ENCODE peak calls at places on chromosomes 1 and 21, in ten cellular contexts. H is CD8-positive, alpha-beta T cell; B is endothelial cell; I is psoas muscle; F is H9; D is uterus; P is K562; T is body of pancreas; N is GM12865; E is glutamatergic neuron. M is an unnamed sample.

GRCh38 chr1:189605236-189605635 is 872.4 kb downstream of the BRINP3 start:
- DNase-seq in B (no peak), F (no peak), N (no peak), T (no peak), H (no peak), I (no peak), D (no peak), E (no peak), P (no peak), M (no peak)

GRCh38 chr21:34771512-34772028 is 102.8 kb downstream of the CLIC6 start:
- DNase-seq in E (no peak), H (no peak), F (no peak), B (no peak), I (no peak), D (no peak), T (no peak), N (no peak), P (no peak), M (no peak)

GRCh38 chr1:89715677-89716076 is 82.8 kb downstream of the LRRC8C start:
- DNase-seq in N (no peak), T (no peak), I (no peak), B (no peak), E (no peak), F (no peak), P (no peak), H (no peak), D (no peak), M (no peak)

GRCh38 chr1:26358411-26359384 is 4.8 kb upstream of the CRYBG2 start:
- DNase-seq in F (peak), I (no peak), D (no peak), E (no peak), B (no peak), H (peak), T (peak), N (peak), P (peak), M (no peak)

GRCh38 chr1:3483801-3484444 is 29.5 kb downstream of the ARHGEF16 start:
- DNase-seq in I (peak), N (no peak), E (peak), D (no peak), T (peak), P (peak), F (peak), B (peak), H (no peak), M (peak)

GRCh38 chr21:43925609-43926008 is 60.6 kb downstream of the AGPAT3 start:
- DNase-seq in P (no peak), I (no peak), N (no peak), E (no peak), H (no peak), B (no peak), T (no peak), D (no peak), F (no peak), M (no peak)

GRCh38 chr1:223702735-223703667 is 9.3 kb upstream of the CAPN2 start:
- DNase-seq in P (no peak), B (no peak), H (no peak), I (no peak), N (no peak), F (no peak), T (no peak), D (no peak), E (no peak), M (no peak)

GRCh38 chr1:226123591-226124471 is 61.3 kb downstream of the H3-3A start:
- DNase-seq in N (no peak), I (no peak), F (no peak), D (no peak), E (no peak), B (no peak), P (no peak), H (no peak), T (peak), M (no peak)

GRCh38 chr21:38236232-38236631 is 20.6 kb upstream of the KCNJ15 start:
- DNase-seq in N (no peak), E (no peak), D (no peak), H (no peak), I (no peak), B (no peak), P (no peak), F (no peak), T (no peak), M (no peak)

GRCh38 chr1:228108055-228108690 is 926 bp downstream of the MRPL55 start:
- DNase-seq in T (no peak), P (no peak), B (no peak), E (no peak), I (no peak), D (no peak), H (no peak), F (no peak), N (no peak), M (no peak)

GRCh38 chr1:151984313-151984956 is 9.2 kb downstream of the S100A10 start:
- DNase-seq in F (no peak), B (no peak), N (peak), H (no peak), I (no peak), E (no peak), D (no peak), T (no peak), P (no peak), M (peak)

GRCh38 chr1:20178634-20179368 is 7.1 kb upstream of the UBXN10 start:
- DNase-seq in I (peak), T (no peak), F (no peak), B (no peak), D (no peak), H (no peak), P (no peak), N (no peak), E (no peak), M (no peak)

GRCh38 chr1:189769448-189769847 is 708.2 kb downstream of the BRINP3 start:
- DNase-seq in E (no peak), B (no peak), F (no peak), D (no peak), P (no peak), N (no peak), T (no peak), I (no peak), H (no peak), M (no peak)

GRCh38 chr1:241265428-241265827 is 91.6 kb downstream of the RGS7 start:
- DNase-seq in I (no peak), H (no peak), T (no peak), F (no peak), B (no peak), D (no peak), E (no peak), P (no peak), N (no peak), M (no peak)

GRCh38 chr1:23638786-23639241 is 52.8 kb upstream of the RPL11 start:
- DNase-seq in B (no peak), N (no peak), T (no peak), P (no peak), I (no peak), F (no peak), D (peak), E (no peak), H (no peak), M (no peak)

GRCh38 chr1:165463978-165464377 is 19.1 kb upstream of the RXRG start:
- DNase-seq in T (no peak), B (no peak), P (no peak), D (no peak), E (no peak), N (no peak), I (no peak), H (no peak), F (no peak), M (no peak)
- TF ChIP-seq CTCF in T (no peak), B (no peak), P (no peak), D (no peak), E (no peak), N (no peak), I (no peak), H (no peak), F (no peak), M (no peak)

DNA sequence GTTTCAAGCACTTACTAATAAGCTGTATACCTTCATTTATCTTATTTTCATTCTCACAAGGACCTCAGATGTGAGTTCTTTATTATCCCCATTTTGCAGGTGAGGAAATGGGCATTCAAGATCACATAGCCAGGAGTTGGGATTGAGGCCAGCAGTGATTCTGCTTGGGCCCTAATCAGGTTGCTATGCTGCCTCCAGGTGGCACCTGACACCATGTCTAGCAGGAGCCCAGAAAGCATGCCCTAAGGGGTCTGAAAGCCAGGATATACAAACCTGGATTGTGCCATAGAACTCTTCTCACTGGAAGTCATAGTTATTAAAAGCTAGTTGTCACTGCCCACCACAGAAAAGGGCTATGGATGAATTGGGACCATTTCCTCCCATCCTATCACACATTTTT is 61.1 kb downstream of the FYB2 start:
- DNase-seq in F (peak), T (peak), N (peak), D (no peak), E (no peak), H (no peak), B (peak), P (no peak), I (peak), M (peak)
- TF ChIP-seq CTCF in F (peak), T (no peak), N (peak), D (no peak), E (no peak), H (no peak), B (no peak), P (no peak), I (peak), M (no peak)

GRCh38 chr1:168368131-168368530 is 87.5 kb downstream of the TBX19 start:
- DNase-seq in P (no peak), H (no peak), B (no peak), F (no peak), T (no peak), D (no peak), N (no peak), E (no peak), I (no peak), M (no peak)

GRCh38 chr1:168361252-168361651 is 80.6 kb downstream of the TBX19 start:
- DNase-seq in F (no peak), B (no peak), T (no peak), N (no peak), P (no peak), E (no peak), H (no peak), D (no peak), I (no peak), M (no peak)

GRCh38 chr1:168369655-168370054 is 89.0 kb downstream of the TBX19 start:
- DNase-seq in E (no peak), N (no peak), D (no peak), H (no peak), T (no peak), F (no peak), P (no peak), I (no peak), B (no peak), M (no peak)

GRCh38 chr1:168362991-168363390 is 82.3 kb downstream of the TBX19 start:
- DNase-seq in H (peak), D (no peak), E (no peak), T (no peak), B (no peak), F (no peak), N (peak), I (no peak), P (no peak), M (no peak)

DNA sequence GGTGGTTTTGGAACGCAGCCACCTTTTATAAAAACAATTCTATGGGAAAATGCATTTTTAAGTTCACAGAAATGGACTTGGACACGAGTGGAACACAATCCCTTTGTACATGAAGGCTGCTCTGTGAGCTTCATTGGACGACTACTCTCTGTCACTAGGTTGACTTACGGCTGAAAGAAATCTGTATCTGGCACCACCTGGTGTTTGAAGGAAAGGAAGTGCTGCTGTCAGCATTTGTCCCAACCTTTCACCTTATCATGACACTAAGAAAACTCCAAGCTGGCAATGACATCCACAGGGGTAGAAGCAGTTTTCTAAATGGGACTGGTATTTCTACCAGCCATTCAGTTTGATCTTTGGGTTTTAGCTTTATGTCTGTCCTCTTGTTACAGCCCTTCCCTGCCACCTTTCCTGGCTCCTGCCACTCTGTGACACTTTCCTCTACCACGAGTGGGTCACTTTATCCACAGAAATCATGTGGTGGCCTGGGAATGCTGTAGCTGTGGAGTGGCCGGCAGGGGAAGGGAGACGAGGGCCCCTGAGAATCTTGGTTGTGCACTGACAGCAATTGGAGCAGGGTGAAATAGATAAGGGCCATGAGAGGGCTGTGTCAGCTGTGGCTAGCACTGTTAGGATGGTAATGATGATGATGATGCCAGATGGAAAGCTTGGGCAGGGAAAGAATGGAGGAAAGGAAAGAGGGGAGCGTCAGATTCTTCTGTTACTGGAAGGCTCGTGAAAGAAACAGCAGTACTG is 85.2 kb downstream of the TBX19 start:
- DNase-seq in T (no peak), F (no peak), I (no peak), N (peak), H (no peak), D (no peak), E (no peak), P (peak), B (no peak), M (no peak)
- TF ChIP-seq CTCF in T (no peak), F (peak), I (no peak), N (peak), H (no peak), D (no peak), E (no peak), P (peak), B (peak), M (no peak)

GRCh38 chr1:203663820-203664219 is 37.2 kb downstream of the ATP2B4 start:
- DNase-seq in F (no peak), P (no peak), I (no peak), D (no peak), B (no peak), T (no peak), N (no peak), E (no peak), H (no peak), M (no peak)
- TF ChIP-seq CTCF in F (no peak), P (no peak), I (no peak), D (no peak), B (no peak), T (no peak), N (no peak), E (no peak), H (no peak), M (no peak)

GRCh38 chr1:205661429-205662134 is 18.7 kb downstream of the SLC45A3 start:
- DNase-seq in T (no peak), F (no peak), B (no peak), D (no peak), I (no peak), E (no peak), P (no peak), H (no peak), N (no peak), M (no peak)
- TF ChIP-seq CTCF in T (no peak), F (no peak), B (no peak), D (no peak), I (no peak), E (no peak), P (no peak), H (no peak), N (no peak), M (no peak)

GRCh38 chr1:37415611-37416244 is 58.7 kb upstream of the ZC3H12A start:
- DNase-seq in D (no peak), F (no peak), I (no peak), N (no peak), T (no peak), P (no peak), E (no peak), B (no peak), H (no peak), M (no peak)
- TF ChIP-seq CTCF in D (no peak), F (no peak), I (no peak), N (no peak), T (no peak), P (no peak), E (no peak), B (no peak), H (no peak), M (no peak)